ENCODE peak calls at places on chromosomes 16 and 17, in four cellular contexts. C, L, X and B are unnamed samples.

GRCh38 chr17:50269477-50270429 is 4.5 kb upstream of the TMEM92 start:
- DNase-seq in L (peak), C (no peak), X (peak), B (peak)

GRCh38 chr17:77086433-77087010 is 54.2 kb upstream of the SEC14L1 start:
- DNase-seq in X (peak), L (peak), C (peak), B (peak)

GRCh38 chr17:38727661-38728220 is 2.4 kb upstream of the CISD3 start:
- DNase-seq in C (no peak), L (no peak), X (no peak), B (no peak)

GRCh38 chr17:40618754-40619625 is 28.6 kb downstream of the SMARCE1 start:
- DNase-seq in L (no peak), X (no peak), C (no peak), B (no peak)

GRCh38 chr17:75601057-75601987 is 13.7 kb downstream of the MYO15B start:
- DNase-seq in L (peak), C (no peak), X (peak), B (no peak)

GRCh38 chr17:39564201-39564828 is 43.4 kb downstream of the NEUROD2 start:
- DNase-seq in X (no peak), C (no peak), L (no peak), B (no peak)

GRCh38 chr16:56961386-56961785 is 364 bp upstream of the CETP start:
- DNase-seq in C (no peak), X (peak), L (no peak), B (no peak)

GRCh38 chr17:81445642-81446500 is 50.6 kb downstream of the BAHCC1 start:
- DNase-seq in L (no peak), X (no peak), C (no peak), B (no peak)

GRCh38 chr16:75494696-75495601 is at the start of gene CHST6:
- DNase-seq in X (no peak), L (no peak), C (no peak), B (no peak)

GRCh38 chr16:24996301-24996700 is 18.9 kb downstream of the ARHGAP17 start:
- DNase-seq in L (no peak), X (peak), C (no peak), B (no peak)

GRCh38 chr16:21708533-21709115 is 44.9 kb downstream of the OTOA start:
- DNase-seq in X (peak), C (peak), L (peak), B (no peak)

GRCh38 chr16:88316941-88317618 is 65.7 kb upstream of the ZNF469 start:
- DNase-seq in X (no peak), C (no peak), L (no peak), B (no peak)

GRCh38 chr16:81469710-81470481 is 25.3 kb downstream of the CMIP start:
- DNase-seq in C (no peak), X (no peak), L (no peak), B (no peak)

GRCh38 chr17:68463211-68463990 is 6.1 kb upstream of the WIPI1 start:
- DNase-seq in L (no peak), C (no peak), X (no peak), B (no peak)

GRCh38 chr16:71428883-71429282 is 13.0 kb downstream of the TLE7 start:
- DNase-seq in C (no peak), L (no peak), X (no peak), B (no peak)

DNA sequence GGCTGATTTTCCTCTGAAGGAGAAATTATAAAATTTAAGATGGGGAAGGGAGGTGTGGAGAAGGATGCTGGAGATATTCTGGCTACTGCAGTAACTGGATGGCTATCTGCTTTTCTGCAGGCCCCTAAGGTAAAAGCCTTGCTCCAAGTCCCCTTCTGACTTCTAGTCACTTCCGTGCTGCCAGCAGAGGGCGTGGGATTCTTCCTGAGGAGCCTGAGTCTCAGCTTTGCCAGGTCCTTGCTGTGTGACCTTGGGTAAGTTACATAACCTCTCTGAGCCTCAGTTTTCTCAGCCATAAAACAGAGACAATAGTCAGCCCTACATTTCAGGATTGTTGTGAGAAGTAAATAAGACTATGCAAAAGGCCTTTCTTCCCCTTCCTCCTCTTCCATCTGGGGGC is 24.3 kb upstream of the TMEM220 start:
- DNase-seq in X (peak), C (no peak), L (no peak), B (no peak)
- TF ChIP-seq CTCF in X (peak), C (no peak), L (no peak), B (no peak)

DNA sequence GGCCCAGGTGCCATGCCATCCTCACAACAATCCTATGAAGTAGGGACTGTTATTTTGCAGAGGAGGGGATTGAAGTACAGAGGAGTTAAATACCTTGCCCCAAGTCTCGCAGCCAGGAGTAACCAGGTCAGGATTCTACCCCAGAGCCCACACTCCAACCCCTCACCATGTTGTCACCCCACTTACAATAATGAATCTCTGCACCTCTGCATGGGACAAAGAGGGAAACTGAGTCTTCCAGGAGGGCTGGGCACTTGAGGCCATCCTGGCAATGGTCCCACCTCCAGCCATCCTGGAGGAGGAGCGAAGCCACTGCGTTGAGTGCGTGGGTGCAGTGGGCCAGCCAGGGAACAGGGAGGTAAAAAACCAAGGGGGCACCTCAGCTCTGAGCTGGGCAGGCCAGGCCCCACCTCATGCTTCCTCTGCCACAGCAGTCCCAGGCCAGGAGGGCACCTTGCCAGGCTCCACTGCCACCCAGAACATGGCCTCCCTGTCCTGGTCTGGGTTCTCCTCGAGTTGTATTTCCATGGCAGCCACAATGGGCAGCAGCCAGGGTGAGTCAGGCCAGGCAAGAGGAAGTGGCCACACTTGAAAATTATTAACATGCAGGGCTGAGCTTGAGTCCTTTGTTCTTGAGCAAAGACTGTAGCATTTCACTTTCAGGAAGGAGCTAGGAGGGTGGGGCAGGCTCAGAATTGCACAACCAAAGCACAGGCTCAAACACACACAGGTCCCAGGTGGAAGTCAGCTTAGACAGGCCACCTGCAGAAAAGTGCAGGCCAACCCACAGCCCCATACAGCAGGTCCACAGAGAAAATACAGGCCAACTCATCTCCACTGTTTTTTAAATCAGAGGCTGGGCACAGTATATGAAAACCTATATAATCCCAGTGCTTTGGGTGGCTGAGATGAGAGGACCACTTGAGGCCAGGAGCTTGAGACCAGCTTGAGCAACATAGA is 52.1 kb downstream of the CUEDC1 start:
- DNase-seq in C (peak), X (peak), L (peak), B (peak)
- H3K4me3 ChIP-seq in C (no peak), X (no peak), L (no peak), B (peak)

DNA sequence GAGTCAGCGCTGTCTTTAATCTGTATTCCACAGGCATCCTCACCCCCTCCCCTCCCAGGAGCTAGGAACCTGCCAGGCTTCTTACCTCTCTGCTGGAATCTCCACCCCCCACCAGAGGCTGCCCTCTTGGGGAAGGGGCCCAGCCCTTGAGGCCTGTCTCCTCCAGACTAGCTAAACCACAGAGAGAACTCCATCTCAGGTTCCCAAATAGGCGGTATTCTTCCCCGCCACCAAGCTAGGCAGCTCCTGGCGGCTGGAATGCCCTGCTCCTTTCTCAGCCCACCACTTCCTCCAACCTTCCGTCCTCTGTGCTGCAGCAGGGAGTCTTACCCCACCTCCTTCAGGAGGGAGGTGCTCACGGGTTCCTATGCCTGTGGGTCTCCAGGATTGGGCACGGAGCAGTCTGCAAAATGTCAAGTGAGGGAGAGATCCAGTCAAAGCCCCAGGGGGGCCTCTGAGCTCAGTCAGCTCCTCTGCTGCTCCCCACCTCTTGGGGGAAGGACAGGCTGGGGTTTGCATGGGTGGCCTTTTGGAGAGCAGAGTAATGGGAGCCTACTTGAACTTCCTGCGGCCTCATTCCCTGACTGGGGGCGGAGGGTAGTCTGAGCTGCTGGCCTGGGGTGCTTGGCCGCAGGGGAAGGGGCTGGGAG is 55.7 kb downstream of the SREBF1 start:
- DNase-seq in X (peak), L (no peak), C (no peak), B (no peak)
- TF ChIP-seq CTCF in X (peak), L (no peak), C (no peak), B (no peak)

DNA sequence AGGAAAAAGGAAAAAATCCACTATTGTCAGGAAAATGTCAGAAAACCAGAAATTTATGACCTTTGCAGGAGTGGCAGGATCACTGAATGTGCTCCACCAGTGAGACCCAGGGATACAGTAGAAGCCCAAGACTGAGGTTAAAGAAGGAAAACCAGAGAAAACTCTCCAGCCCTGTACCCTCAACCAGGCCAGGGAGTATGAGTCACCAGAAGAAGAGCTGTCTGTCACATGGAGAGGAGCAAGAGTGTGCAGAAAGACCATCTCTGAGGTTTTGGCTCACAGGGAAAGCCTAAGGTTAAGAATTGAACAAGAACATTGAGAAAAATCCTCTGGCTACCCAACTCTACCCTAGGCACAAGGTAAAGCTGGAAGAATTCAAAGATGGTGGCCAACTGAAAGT is 47.6 kb upstream of the MON1B start:
- DNase-seq in L (no peak), X (no peak), C (peak), B (no peak)
- H3K4me3 ChIP-seq in L (no peak), X (no peak), C (no peak), B (no peak)

GRCh38 chr17:1899403-1900000 is 69.7 kb downstream of the RPA1 start:
- DNase-seq in C (no peak), L (no peak), X (no peak), B (no peak)
- TF ChIP-seq CTCF in C (no peak), L (no peak), X (peak), B (no peak)

GRCh38 chr16:53445534-53445933 is 11.3 kb downstream of the RBL2 start:
- DNase-seq in L (no peak), X (no peak), C (no peak), B (no peak)

GRCh38 chr16:53446090-53446489 is 11.8 kb downstream of the RBL2 start:
- DNase-seq in X (no peak), C (no peak), L (no peak), B (no peak)

GRCh38 chr16:53449816-53450517 is 15.7 kb downstream of the RBL2 start:
- DNase-seq in L (no peak), X (no peak), C (no peak), B (no peak)
- H3K4me3 ChIP-seq in L (no peak), X (no peak), C (no peak), B (no peak)